ENCODE peak calls at places on chromosomes 16 and 17, in seven cellular contexts. K, U, G, P, F, A and E are unnamed samples.

GRCh38 chr16:49268667-49269066 is 13.0 kb downstream of the CBLN1 start:
- DNase-seq in U (no peak), G (no peak), K (no peak), A (no peak), F (no peak), P (no peak), E (no peak)

GRCh38 chr16:86517652-86518258 is 7.4 kb downstream of the FOXF1 start:
- DNase-seq in K (peak), G (peak), A (peak), P (no peak), F (peak), U (no peak), E (peak)

GRCh38 chr16:66695935-66696668 is 441 bp downstream of the CMTM4 start:
- DNase-seq in K (no peak), P (no peak), F (peak), U (no peak), G (peak), A (peak), E (peak)

GRCh38 chr16:22785552-22785951 is 28.4 kb upstream of the HS3ST2 start:
- DNase-seq in A (no peak), G (no peak), P (no peak), K (no peak), U (no peak), F (no peak), E (no peak)

GRCh38 chr17:50817142-50817751 is 18.1 kb upstream of the WFIKKN2 start:
- DNase-seq in P (no peak), G (peak), A (peak), U (peak), K (no peak), F (peak), E (no peak)

GRCh38 chr17:39225974-39226683 is 384 bp upstream of the STAC2 start:
- DNase-seq in U (peak), A (peak), P (peak), K (peak), F (peak), G (peak), E (peak)

GRCh38 chr17:57419940-57420522 is 163.7 kb downstream of the MSI2 start:
- DNase-seq in F (no peak), G (peak), U (no peak), K (no peak), A (no peak), P (no peak), E (no peak)

GRCh38 chr17:10790491-10791401 is 13.2 kb downstream of the TMEM238L start:
- DNase-seq in F (no peak), U (no peak), P (no peak), K (no peak), G (no peak), A (no peak), E (no peak)

GRCh38 chr16:70610273-70611223 is 35.8 kb upstream of the IL34 start:
- DNase-seq in P (no peak), G (no peak), F (no peak), U (no peak), A (no peak), K (no peak), E (peak)

GRCh38 chr16:47342055-47342454 is 118.8 kb downstream of the ITFG1 start:
- DNase-seq in U (no peak), A (no peak), F (no peak), G (no peak), K (no peak), P (no peak), E (no peak)

GRCh38 chr16:72857841-72858594 is 189.9 kb downstream of the ZFHX3 start:
- DNase-seq in K (no peak), G (no peak), U (no peak), A (peak), F (no peak), P (no peak), E (no peak)

GRCh38 chr17:7915611-7916382 is at the start of gene RNF227:
- DNase-seq in G (peak), P (peak), K (peak), A (peak), U (peak), F (peak), E (peak)

GRCh38 chr16:80656731-80657150 is 115.9 kb downstream of the DYNLRB2 start:
- DNase-seq in K (no peak), U (no peak), F (no peak), G (no peak), A (peak), P (no peak), E (no peak)

GRCh38 chr16:53249331-53249730 is 184.9 kb upstream of the RBL2 start:
- DNase-seq in F (no peak), U (no peak), P (no peak), G (no peak), A (no peak), K (no peak), E (no peak)

GRCh38 chr17:12730931-12731521 is 58.3 kb upstream of the ARHGAP44 start:
- DNase-seq in U (no peak), P (peak), A (peak), G (peak), F (no peak), K (peak), E (peak)

GRCh38 chr17:45976755-45977505 is 22.1 kb upstream of the STH start:
- DNase-seq in P (no peak), K (no peak), F (peak), A (no peak), U (no peak), G (no peak), E (peak)

GRCh38 chr17:42548070-42548837 is 4.5 kb upstream of the HSD17B1 start:
- DNase-seq in G (peak), F (no peak), A (peak), P (no peak), U (peak), K (no peak), E (peak)

GRCh38 chr16:16014329-16015224 is 65.2 kb downstream of the ABCC1 start:
- DNase-seq in U (no peak), F (no peak), A (no peak), P (peak), G (no peak), K (no peak), E (peak)

GRCh38 chr17:55324296-55324978 is 59.7 kb downstream of the HLF start:
- DNase-seq in P (no peak), K (no peak), A (no peak), G (no peak), F (no peak), U (no peak), E (no peak)

GRCh38 chr16:57191056-57191536 is 5.0 kb downstream of the RSPRY1 start:
- DNase-seq in F (no peak), U (no peak), P (no peak), A (no peak), G (no peak), K (no peak), E (no peak)

GRCh38 chr17:40224707-40225092 is 5.6 kb downstream of the WIPF2 start:
- DNase-seq in K (no peak), P (peak), G (no peak), A (no peak), F (peak), U (no peak), E (no peak)

GRCh38 chr17:67323445-67323844 is 42.9 kb downstream of the PSMD12 start:
- DNase-seq in G (no peak), K (no peak), A (no peak), F (no peak), P (no peak), U (no peak), E (no peak)